ENCODE peak calls at places on chromosomes 2 and 18, in six cellular contexts. One of them, this sample, is unnamed.

GRCh38 chr2:240919786-240920782 is 13.9 kb downstream of the CROCC2 start:
- DNase-seq in lower lobe of right lung: peak; percentile 44
- DNase-seq in AG10803: no peak
- DNase-seq in transverse colon: peak; percentile 7
- DNase-seq in tibial nerve: no peak
- DNase-seq in adrenal gland: peak; percentile 1
- DNase-seq in this sample: no peak

GRCh38 chr2:231554748-231555545 is 24.7 kb upstream of the NMUR1 start:
- DNase-seq in lower lobe of right lung: peak; percentile 85
- DNase-seq in AG10803: peak; percentile 51
- DNase-seq in transverse colon: peak; percentile 64
- DNase-seq in tibial nerve: peak; percentile 53
- DNase-seq in adrenal gland: peak; percentile 56
- DNase-seq in this sample: no peak

GRCh38 chr18:8359076-8359475 is 250.2 kb upstream of the RAB12 start:
- DNase-seq in lower lobe of right lung: no peak
- DNase-seq in AG10803: no peak
- DNase-seq in transverse colon: no peak
- DNase-seq in tibial nerve: no peak
- DNase-seq in adrenal gland: no peak
- DNase-seq in this sample: no peak

GRCh38 chr18:57436193-57436964 is 1.2 kb downstream of the ONECUT2 start:
- DNase-seq in lower lobe of right lung: no peak
- DNase-seq in AG10803: no peak
- DNase-seq in transverse colon: no peak
- DNase-seq in tibial nerve: no peak
- DNase-seq in adrenal gland: no peak
- DNase-seq in this sample: no peak

GRCh38 chr2:73925853-73926492 is 707 bp upstream of the DGUOK start:
- DNase-seq in lower lobe of right lung: no peak
- DNase-seq in AG10803: no peak
- DNase-seq in transverse colon: peak; percentile 81
- DNase-seq in tibial nerve: no peak
- DNase-seq in adrenal gland: no peak
- DNase-seq in this sample: no peak

GRCh38 chr2:128321421-128321775 is 2.7 kb upstream of the HS6ST1 start:
- DNase-seq in lower lobe of right lung: no peak
- DNase-seq in AG10803: no peak
- DNase-seq in transverse colon: no peak
- DNase-seq in tibial nerve: no peak
- DNase-seq in adrenal gland: no peak
- DNase-seq in this sample: no peak

GRCh38 chr2:11659866-11660265 is 10.1 kb downstream of the NTSR2 start:
- DNase-seq in lower lobe of right lung: no peak
- DNase-seq in AG10803: no peak
- DNase-seq in transverse colon: no peak
- DNase-seq in tibial nerve: no peak
- DNase-seq in adrenal gland: no peak
- DNase-seq in this sample: no peak

GRCh38 chr2:120405769-120406119 is 59.8 kb downstream of the INHBB start:
- DNase-seq in lower lobe of right lung: no peak
- DNase-seq in AG10803: no peak
- DNase-seq in transverse colon: no peak
- DNase-seq in tibial nerve: no peak
- DNase-seq in adrenal gland: no peak
- DNase-seq in this sample: no peak

GRCh38 chr18:50849448-50849847 is 29.5 kb upstream of the ME2 start:
- DNase-seq in lower lobe of right lung: no peak
- DNase-seq in AG10803: peak; percentile 21
- DNase-seq in transverse colon: no peak
- DNase-seq in tibial nerve: no peak
- DNase-seq in adrenal gland: no peak
- DNase-seq in this sample: no peak

GRCh38 chr18:50722311-50722710 is 97.5 kb downstream of the MRO start:
- DNase-seq in lower lobe of right lung: no peak
- DNase-seq in AG10803: no peak
- DNase-seq in transverse colon: no peak
- DNase-seq in tibial nerve: no peak
- DNase-seq in adrenal gland: no peak
- DNase-seq in this sample: no peak

GRCh38 chr2:109098921-109099273 is 30.1 kb upstream of the SH3RF3 start:
- DNase-seq in lower lobe of right lung: no peak
- DNase-seq in AG10803: no peak
- DNase-seq in transverse colon: no peak
- DNase-seq in tibial nerve: no peak
- DNase-seq in adrenal gland: no peak
- DNase-seq in this sample: no peak

GRCh38 chr2:156341482-156342251 is 9.1 kb upstream of the NR4A2 start:
- DNase-seq in lower lobe of right lung: peak; percentile 93
- DNase-seq in AG10803: peak; percentile 94
- DNase-seq in transverse colon: peak; percentile 94
- DNase-seq in tibial nerve: peak; percentile 85
- DNase-seq in adrenal gland: peak; percentile 94
- DNase-seq in this sample: peak; percentile 92

GRCh38 chr2:66532972-66533868 is 98.3 kb downstream of the MEIS1 start:
- DNase-seq in lower lobe of right lung: no peak
- DNase-seq in AG10803: peak; percentile 74
- DNase-seq in transverse colon: no peak
- DNase-seq in tibial nerve: no peak
- DNase-seq in adrenal gland: peak; percentile 28
- DNase-seq in this sample: no peak

GRCh38 chr2:47056875-47057731 is 98.0 kb downstream of the STPG4 start:
- DNase-seq in lower lobe of right lung: peak; percentile 74
- DNase-seq in AG10803: peak; percentile 75
- DNase-seq in transverse colon: peak; percentile 49
- DNase-seq in tibial nerve: peak; percentile 53
- DNase-seq in adrenal gland: peak; percentile 62
- DNase-seq in this sample: no peak

GRCh38 chr2:200585730-200586643 is at the start of gene AOX1:
- DNase-seq in lower lobe of right lung: peak; percentile 65
- DNase-seq in AG10803: peak; percentile 62
- DNase-seq in transverse colon: peak; percentile 47
- DNase-seq in tibial nerve: peak; percentile 78
- DNase-seq in adrenal gland: peak; percentile 93
- DNase-seq in this sample: peak; percentile 59

GRCh38 chr2:173589604-173590277 is 235.1 kb downstream of the CDCA7 start:
- DNase-seq in lower lobe of right lung: no peak
- DNase-seq in AG10803: no peak
- DNase-seq in transverse colon: no peak
- DNase-seq in tibial nerve: no peak
- DNase-seq in adrenal gland: no peak
- DNase-seq in this sample: no peak

GRCh38 chr2:235740821-235741220 is 247.0 kb downstream of the AGAP1 start:
- DNase-seq in lower lobe of right lung: no peak
- DNase-seq in AG10803: no peak
- DNase-seq in transverse colon: peak; percentile 39
- DNase-seq in tibial nerve: no peak
- DNase-seq in adrenal gland: no peak
- DNase-seq in this sample: no peak

GRCh38 chr2:10266133-10266620 is 36.5 kb upstream of the HPCAL1 start:
- DNase-seq in lower lobe of right lung: no peak
- DNase-seq in AG10803: peak; percentile 58
- DNase-seq in transverse colon: peak; percentile 4
- DNase-seq in tibial nerve: no peak
- DNase-seq in adrenal gland: peak; percentile 43
- DNase-seq in this sample: peak; percentile 25

DNA sequence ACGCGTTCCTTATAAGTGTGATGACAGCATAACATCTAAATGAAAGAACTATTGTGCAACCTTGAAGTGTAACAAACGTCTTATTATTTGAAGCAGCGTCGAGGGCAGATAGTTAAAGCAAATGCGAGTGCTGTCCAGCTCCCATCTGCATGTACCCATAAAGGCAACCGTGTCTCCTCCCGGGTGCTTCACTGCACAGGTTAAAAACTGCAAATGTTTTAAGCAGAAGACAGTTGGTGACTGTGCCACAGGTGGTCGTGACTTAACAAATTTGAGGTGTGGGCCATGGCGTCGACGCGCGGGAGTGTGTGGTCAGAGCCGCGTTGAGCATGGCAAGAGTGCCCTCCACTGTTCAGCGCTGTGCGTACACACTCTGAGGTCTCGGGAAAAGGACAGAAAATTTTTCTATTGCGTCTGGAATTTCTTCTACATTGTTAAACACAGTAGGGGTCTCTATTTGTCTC is 6.4 kb downstream of the SALL3 start:
- DNase-seq in lower lobe of right lung: no peak
- DNase-seq in AG10803: no peak
- DNase-seq in transverse colon: no peak
- DNase-seq in tibial nerve: no peak
- DNase-seq in adrenal gland: peak; percentile 16
- DNase-seq in this sample: no peak
- TF ChIP-seq CTCF in lower lobe of right lung: peak; percentile 36
- TF ChIP-seq CTCF in AG10803: peak; percentile 43
- TF ChIP-seq CTCF in transverse colon: no peak
- TF ChIP-seq CTCF in tibial nerve: peak; percentile 17
- TF ChIP-seq CTCF in adrenal gland: no peak
- TF ChIP-seq CTCF in this sample: peak; percentile 67

GRCh38 chr2:113910110-113910717 is 20.3 kb downstream of the ACTR3 start:
- DNase-seq in lower lobe of right lung: no peak
- DNase-seq in AG10803: no peak
- DNase-seq in transverse colon: no peak
- DNase-seq in tibial nerve: no peak
- DNase-seq in adrenal gland: peak; percentile 46
- DNase-seq in this sample: peak; percentile 13
- TF ChIP-seq CTCF in lower lobe of right lung: no peak
- TF ChIP-seq CTCF in AG10803: no peak
- TF ChIP-seq CTCF in transverse colon: no peak
- TF ChIP-seq CTCF in tibial nerve: no peak
- TF ChIP-seq CTCF in adrenal gland: no peak
- TF ChIP-seq CTCF in this sample: no peak

DNA sequence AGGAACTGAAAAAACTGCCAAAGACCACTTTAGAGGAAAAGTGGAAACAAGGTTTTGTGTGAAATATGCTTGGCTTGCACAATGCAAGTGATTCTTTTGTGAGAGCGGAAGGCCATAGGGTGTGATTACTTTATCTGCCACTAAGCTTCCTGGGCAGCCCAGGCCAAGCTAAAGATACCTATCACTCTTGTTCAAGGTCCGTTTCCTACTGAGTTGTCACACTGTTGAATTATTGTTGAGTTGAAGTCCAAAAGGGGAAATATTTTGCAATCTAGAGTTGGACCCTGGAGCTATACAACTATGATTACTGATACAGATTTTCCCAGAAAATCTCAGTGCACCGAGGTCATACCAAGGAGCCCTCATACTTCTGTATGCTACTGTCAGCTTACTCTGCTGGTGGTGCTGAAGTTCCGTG is 72.7 kb upstream of the CTAGE1 start:
- DNase-seq in lower lobe of right lung: no peak
- DNase-seq in AG10803: no peak
- DNase-seq in transverse colon: no peak
- DNase-seq in tibial nerve: no peak
- DNase-seq in adrenal gland: peak; percentile 79
- DNase-seq in this sample: no peak
- TF ChIP-seq CTCF in lower lobe of right lung: peak; percentile 23
- TF ChIP-seq CTCF in AG10803: no peak
- TF ChIP-seq CTCF in transverse colon: no peak
- TF ChIP-seq CTCF in tibial nerve: no peak
- TF ChIP-seq CTCF in adrenal gland: peak; percentile 73
- TF ChIP-seq CTCF in this sample: no peak

DNA sequence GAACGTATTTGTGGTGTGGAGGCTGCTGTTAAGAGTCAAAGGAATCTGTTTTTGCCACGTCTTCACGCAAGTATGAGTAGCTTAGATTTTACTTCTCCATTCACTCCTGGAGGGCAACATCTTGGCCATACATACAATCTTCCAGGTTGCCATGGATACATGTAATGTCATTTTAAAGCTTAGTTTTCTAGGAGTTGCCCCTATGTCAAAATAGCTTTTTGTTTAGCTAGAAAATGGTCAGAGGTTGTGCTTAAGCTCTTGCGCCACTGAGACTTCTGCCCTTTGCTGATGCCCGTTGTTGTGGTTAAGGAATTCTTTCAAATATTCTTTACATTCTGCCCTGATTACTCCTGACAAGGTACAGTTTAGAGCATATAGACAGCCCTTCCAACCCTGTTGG is 245.4 kb upstream of the TFPI start:
- DNase-seq in lower lobe of right lung: no peak
- DNase-seq in AG10803: no peak
- DNase-seq in transverse colon: no peak
- DNase-seq in tibial nerve: no peak
- DNase-seq in adrenal gland: no peak
- DNase-seq in this sample: no peak
- TF ChIP-seq CTCF in lower lobe of right lung: no peak
- TF ChIP-seq CTCF in AG10803: no peak
- TF ChIP-seq CTCF in transverse colon: no peak
- TF ChIP-seq CTCF in tibial nerve: no peak
- TF ChIP-seq CTCF in adrenal gland: no peak
- TF ChIP-seq CTCF in this sample: no peak

GRCh38 chr18:45976581-45977373 is 9.6 kb upstream of the EPG5 start:
- DNase-seq in lower lobe of right lung: no peak
- DNase-seq in AG10803: peak; percentile 72
- DNase-seq in transverse colon: no peak
- DNase-seq in tibial nerve: no peak
- DNase-seq in adrenal gland: no peak
- DNase-seq in this sample: peak; percentile 28

GRCh38 chr18:45978084-45978483 is 11.0 kb upstream of the EPG5 start:
- DNase-seq in lower lobe of right lung: no peak
- DNase-seq in AG10803: no peak
- DNase-seq in transverse colon: no peak
- DNase-seq in tibial nerve: no peak
- DNase-seq in adrenal gland: no peak
- DNase-seq in this sample: no peak

DNA sequence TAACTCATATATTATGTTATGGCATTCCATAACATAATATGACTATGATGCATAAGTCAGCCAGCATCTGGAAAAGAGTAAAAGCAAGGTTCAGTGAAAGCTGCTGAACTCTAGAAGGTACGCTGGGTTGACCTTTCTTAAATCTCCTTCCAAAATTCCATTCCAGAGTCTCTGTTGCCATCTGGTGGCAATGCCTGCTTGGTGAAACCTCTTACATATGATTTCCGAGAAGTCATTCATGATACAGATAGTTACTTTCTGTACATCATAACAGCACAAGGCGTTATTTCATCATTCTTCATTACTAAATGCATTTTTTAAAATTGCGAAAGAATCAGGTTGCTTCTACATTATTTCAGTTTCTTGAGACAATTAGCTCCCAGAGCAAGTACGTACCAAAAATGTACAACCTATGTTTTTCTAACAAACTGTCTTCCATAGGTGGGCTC is 7.0 kb upstream of the EPG5 start:
- DNase-seq in lower lobe of right lung: no peak
- DNase-seq in AG10803: peak; percentile 84
- DNase-seq in transverse colon: peak; percentile 71
- DNase-seq in tibial nerve: peak; percentile 78
- DNase-seq in adrenal gland: peak; percentile 81
- DNase-seq in this sample: peak; percentile 73
- TF ChIP-seq CTCF in lower lobe of right lung: peak; percentile 79
- TF ChIP-seq CTCF in AG10803: peak; percentile 96
- TF ChIP-seq CTCF in transverse colon: peak; percentile 59
- TF ChIP-seq CTCF in tibial nerve: peak; percentile 68
- TF ChIP-seq CTCF in adrenal gland: peak; percentile 92
- TF ChIP-seq CTCF in this sample: peak; percentile 89

DNA sequence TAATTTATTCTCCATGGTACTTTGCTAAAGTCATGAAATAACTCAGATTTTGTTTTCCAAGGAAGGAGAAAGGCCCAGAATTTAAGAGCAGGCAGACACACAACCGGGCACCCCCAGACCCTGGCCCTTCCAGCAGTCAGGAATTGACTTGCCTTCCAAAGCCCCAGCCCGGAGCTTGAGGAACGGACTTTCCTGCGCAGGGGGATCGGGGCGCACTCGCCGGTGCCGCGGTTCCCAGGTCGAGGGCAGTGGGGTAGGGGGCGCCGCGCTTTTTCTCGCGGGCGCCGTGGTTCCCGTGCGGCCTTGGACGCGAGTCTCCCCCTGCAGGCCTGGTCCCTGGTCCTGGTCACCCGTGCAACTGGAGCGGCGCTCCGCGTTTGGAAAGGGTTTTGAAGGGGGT is 1.2 kb downstream of the ZNF236 start:
- DNase-seq in lower lobe of right lung: peak; percentile 61
- DNase-seq in AG10803: no peak
- DNase-seq in transverse colon: peak; percentile 22
- DNase-seq in tibial nerve: no peak
- DNase-seq in adrenal gland: peak; percentile 10
- DNase-seq in this sample: no peak
- TF ChIP-seq CTCF in lower lobe of right lung: no peak
- TF ChIP-seq CTCF in AG10803: peak; percentile 36
- TF ChIP-seq CTCF in transverse colon: no peak
- TF ChIP-seq CTCF in tibial nerve: no peak
- TF ChIP-seq CTCF in adrenal gland: no peak
- TF ChIP-seq CTCF in this sample: peak; percentile 58